ENCODE peak calls at places on chromosomes 4 and X, in six cellular contexts. H is psoas muscle, R is ovary, Q is fibroblast of the aortic adventitia, X is dorsolateral prefrontal cortex, P is pancreas. S is an unnamed sample.
A peak's percentile ranks its signal among the peaks of the same experiment; 100 is the strongest.

GRCh38 chr4:91288702-91289311 is 1015.0 kb upstream of the GRID2 start:
- DNase-seq in H (no peak), R (no peak), Q (no peak), X (no peak), P (peak; percentile 23), S (no peak)

GRCh38 chr4:8865681-8866310 is 5.8 kb downstream of the HMX1 start:
- DNase-seq in H (no peak), R (no peak), Q (no peak), X (no peak), P (no peak), S (no peak)

GRCh38 chr4:38867478-38868054 is at the start of gene FAM114A1:
- DNase-seq in H (peak; percentile 86), R (peak; percentile 82), Q (peak; percentile 76), X (peak; percentile 85), P (peak; percentile 85), S (peak; percentile 94)

GRCh38 chr4:118836763-118837507 is 1.0 kb upstream of the SEC24D start:
- DNase-seq in H (no peak), R (no peak), Q (no peak), X (no peak), P (no peak), S (no peak)

GRCh38 chr4:26330186-26330787 is 9.5 kb downstream of the RBPJ start:
- DNase-seq in H (no peak), R (no peak), Q (peak; percentile 75), X (no peak), P (no peak), S (no peak)

GRCh38 chr4:76779740-76780459 is 118.0 kb downstream of the SOWAHB start:
- DNase-seq in H (no peak), R (no peak), Q (peak; percentile 25), X (no peak), P (no peak), S (no peak)

GRCh38 chrX:95885074-95885473 is 799.6 kb upstream of the DIAPH2 start:
- DNase-seq in H (no peak), R (peak; percentile 12), Q (peak; percentile 84), X (no peak), P (no peak), S (no peak)

GRCh38 chr4:16225139-16225538 is 1.1 kb downstream of the TAPT1 start:
- DNase-seq in H (no peak), R (no peak), Q (peak; percentile 55), X (no peak), P (no peak), S (no peak)

GRCh38 chrX:65985922-65986588 is 53.8 kb downstream of the VSIG4 start:
- DNase-seq in H (no peak), R (no peak), Q (peak; percentile 68), X (no peak), P (peak; percentile 25), S (no peak)

GRCh38 chr4:96407651-96408342 is 567.9 kb downstream of the PDHA2 start:
- DNase-seq in H (no peak), R (no peak), Q (no peak), X (no peak), P (no peak), S (no peak)

GRCh38 chr4:35463251-35463952 is 780.9 kb downstream of the ARAP2 start:
- DNase-seq in H (no peak), R (no peak), Q (no peak), X (peak; percentile 31), P (no peak), S (no peak)

GRCh38 chr4:187387709-187388108 is 607.9 kb upstream of the ZFP42 start:
- DNase-seq in H (no peak), R (no peak), Q (no peak), X (no peak), P (peak; percentile 26), S (no peak)

GRCh38 chrX:15863944-15864491 is 9.4 kb upstream of the AP1S2 start:
- DNase-seq in H (no peak), R (no peak), Q (no peak), X (no peak), P (no peak), S (no peak)

GRCh38 chr4:38576767-38577166 is 87.2 kb upstream of the KLF3 start:
- DNase-seq in H (no peak), R (no peak), Q (no peak), X (no peak), P (no peak), S (no peak)

GRCh38 chr4:52651993-52652672 is 7.0 kb downstream of the USP46 start:
- DNase-seq in H (no peak), R (no peak), Q (no peak), X (no peak), P (no peak), S (no peak)

GRCh38 chrX:47574096-47574553 is 8.1 kb upstream of the TIMP1 start:
- DNase-seq in H (no peak), R (peak; percentile 55), Q (no peak), X (no peak), P (no peak), S (no peak)

GRCh38 chr4:85842540-85842939 is 367.6 kb downstream of the ARHGAP24 start:
- DNase-seq in H (no peak), R (no peak), Q (no peak), X (no peak), P (peak; percentile 36), S (no peak)

GRCh38 chr4:37793562-37793961 is 32.9 kb upstream of the PGM2 start:
- DNase-seq in H (no peak), R (no peak), Q (peak; percentile 25), X (no peak), P (no peak), S (no peak)

GRCh38 chr4:51836531-51836930 is 6.4 kb upstream of the DCUN1D4 start:
- DNase-seq in H (no peak), R (no peak), Q (no peak), X (no peak), P (no peak), S (no peak)

DNA sequence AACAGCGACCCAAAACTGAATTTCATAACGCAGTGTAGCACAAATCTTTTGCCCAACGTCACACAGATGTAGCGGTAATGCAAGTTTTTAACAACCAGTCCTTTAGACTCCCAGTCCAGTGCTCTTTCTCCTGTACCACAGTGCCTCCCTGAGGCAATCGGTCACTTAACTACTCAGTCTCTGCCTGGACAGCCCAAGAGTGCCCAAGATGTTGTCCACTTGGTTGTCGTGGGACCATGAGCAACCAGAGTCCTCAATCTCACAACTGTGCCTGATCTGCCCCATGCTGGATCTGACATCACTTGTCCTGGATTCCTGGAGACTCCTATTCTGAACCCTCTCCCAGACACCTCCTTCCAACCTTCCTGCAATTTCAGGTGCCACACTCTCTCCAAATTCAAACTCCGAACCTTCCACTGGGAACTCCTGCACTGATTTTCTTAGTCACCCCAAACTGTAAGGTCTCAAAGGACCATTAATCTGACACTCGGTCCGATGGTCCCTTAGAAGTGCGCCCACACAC is 702 bp downstream of the MMGT1 start:
- DNase-seq in H (no peak), R (peak; percentile 9), Q (peak; percentile 30), X (no peak), P (peak; percentile 14), S (no peak)
- TF ChIP-seq CTCF in H (no peak), R (no peak), Q (no peak), X (no peak), P (no peak), S (no peak)

GRCh38 chrX:68945603-68946228 is 116.9 kb downstream of the EFNB1 start:
- DNase-seq in H (no peak), R (no peak), Q (peak; percentile 76), X (no peak), P (no peak), S (peak; percentile 84)
- TF ChIP-seq CTCF in H (no peak), R (no peak), Q (peak; percentile 60), X (peak; percentile 12), P (no peak), S (peak; percentile 45)

DNA sequence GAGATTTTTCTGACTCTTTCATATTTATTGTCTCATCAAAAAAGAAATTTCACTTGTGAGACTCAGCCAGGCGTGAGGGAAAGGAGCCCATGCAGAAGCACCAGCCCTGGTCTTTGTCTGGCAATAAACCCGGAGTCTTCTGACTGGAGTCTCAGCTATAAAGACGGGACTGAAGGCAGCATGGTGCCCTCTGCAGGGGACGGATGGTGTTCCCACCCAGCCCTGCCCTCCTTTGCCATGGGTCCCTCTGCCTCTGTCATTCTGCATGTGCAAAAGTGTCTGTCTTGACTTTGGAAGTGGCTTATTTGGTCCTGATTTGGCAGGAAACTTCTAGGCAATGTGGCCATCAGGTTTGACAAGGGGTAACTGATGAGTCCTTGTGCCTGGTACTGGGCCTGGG is 14.3 kb downstream of the ZNF185 start:
- DNase-seq in H (no peak), R (no peak), Q (no peak), X (no peak), P (no peak), S (no peak)
- TF ChIP-seq CTCF in H (no peak), R (no peak), Q (no peak), X (no peak), P (no peak), S (no peak)

DNA sequence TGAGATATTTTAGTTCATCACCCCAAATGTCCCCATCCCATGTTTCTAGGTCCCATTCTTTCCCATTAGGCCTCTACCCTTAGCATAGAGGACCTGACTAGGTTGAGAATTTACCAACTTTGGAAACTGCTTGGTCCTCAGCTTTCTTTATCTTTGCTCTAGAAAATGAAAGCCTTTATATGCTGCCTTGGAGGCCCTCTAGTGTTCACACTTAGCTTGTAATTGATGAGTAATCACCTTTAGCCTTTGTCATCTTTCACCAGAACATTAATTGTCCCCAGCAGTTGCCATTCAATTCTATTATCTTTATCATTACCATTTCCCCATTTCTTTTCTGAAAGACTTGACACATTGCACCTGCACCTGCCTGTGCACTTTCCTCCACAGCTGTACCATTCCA is 589.2 kb upstream of the NR3C2 start:
- DNase-seq in H (no peak), R (no peak), Q (peak; percentile 8), X (no peak), P (no peak), S (no peak)
- TF ChIP-seq CTCF in H (peak; percentile 50), R (no peak), Q (peak; percentile 26), X (peak; percentile 43), P (peak; percentile 43), S (peak; percentile 15)

GRCh38 chr4:103478729-103479128 is 241.1 kb downstream of the TACR3 start:
- DNase-seq in H (no peak), R (no peak), Q (peak; percentile 28), X (no peak), P (no peak), S (no peak)
- TF ChIP-seq CTCF in H (no peak), R (no peak), Q (no peak), X (no peak), P (no peak), S (no peak)

DNA sequence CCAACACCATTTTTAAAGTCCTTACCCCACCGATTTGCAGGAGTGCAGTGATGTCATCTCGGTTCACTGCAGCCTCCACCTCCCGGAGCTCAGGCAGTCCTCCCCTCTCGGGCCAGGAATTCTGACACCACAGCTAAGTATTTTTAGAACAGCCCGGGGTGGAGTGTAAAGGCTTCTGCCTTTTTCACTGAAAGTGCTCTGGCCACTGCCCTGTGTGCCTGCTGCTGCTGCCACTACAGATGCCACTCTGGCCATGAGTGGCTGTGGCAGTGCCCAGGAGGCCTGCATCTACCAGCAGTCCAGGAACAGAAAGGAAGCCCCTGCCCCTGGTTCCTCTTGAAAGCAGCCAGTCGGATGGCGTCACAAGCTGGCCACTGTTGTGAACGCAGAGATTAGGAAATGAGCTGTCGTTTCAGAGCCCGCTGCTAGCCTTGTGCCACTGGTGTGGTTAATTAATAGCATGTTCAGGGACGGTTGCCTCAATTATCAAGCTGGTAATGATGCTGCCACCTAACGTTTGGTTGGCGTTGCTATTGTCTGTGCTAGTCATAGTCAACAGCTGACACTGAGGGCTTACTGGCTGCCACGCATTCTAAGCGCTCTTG is 23.6 kb upstream of the TBC1D14 start:
- DNase-seq in H (peak; percentile 72), R (peak; percentile 33), Q (peak; percentile 73), X (peak; percentile 69), P (peak; percentile 65), S (no peak)
- TF ChIP-seq CTCF in H (peak; percentile 38), R (no peak), Q (peak; percentile 21), X (peak; percentile 64), P (no peak), S (no peak)

S was measured in osteocyte.